ENCODE peak calls at places on chromosomes 11 and 22, in eight cellular contexts. W is epithelial cell of prostate; V is nephron progenitor cell; J is stimulated activated CD4-positive, alpha-beta T cell treated with anti-CD3 and anti-CD28 coated beads, Interleukin-4, amount 100 ng/mL, for 48 hours; X is left cardiac atrium; N is T-cell; R is right atrium auricular region; I is IMR-90. L is an unnamed sample.

GRCh38 chr11:62025429-62026105 is 58.1 kb upstream of the FTH1 start:
- DNase-seq in W (peak; percentile 96), V (no peak), J (peak; percentile 28), X (peak; percentile 81), N (peak; percentile 89), R (peak; percentile 94), I (peak; percentile 91), L (no peak)

GRCh38 chr11:88489030-88489429 is 151.5 kb upstream of the CTSC start:
- DNase-seq in W (no peak), V (no peak), J (no peak), X (no peak), N (no peak), R (no peak), I (peak; percentile 59), L (no peak)

GRCh38 chr11:95308512-95309035 is 77.6 kb upstream of the SESN3 start:
- DNase-seq in W (no peak), V (no peak), J (no peak), X (no peak), N (no peak), R (no peak), I (no peak), L (no peak)

GRCh38 chr11:63445720-63446119 is 45.2 kb downstream of the PLAAT5 start:
- DNase-seq in W (peak; percentile 22), V (no peak), J (peak; percentile 0), X (no peak), N (no peak), R (no peak), I (peak; percentile 42), L (no peak)

GRCh38 chr11:77506857-77507256 is 33.0 kb upstream of the PAK1 start:
- DNase-seq in W (peak; percentile 77), V (no peak), J (no peak), X (no peak), N (no peak), R (no peak), I (no peak), L (no peak)

GRCh38 chr11:1408346-1408745 is 18.6 kb downstream of the BRSK2 start:
- DNase-seq in W (no peak), V (no peak), J (no peak), X (no peak), N (no peak), R (no peak), I (no peak), L (no peak)

GRCh38 chr11:10076458-10077141 is 217.4 kb downstream of the SBF2 start:
- DNase-seq in W (no peak), V (peak; percentile 31), J (peak; percentile 16), X (peak; percentile 51), N (no peak), R (no peak), I (peak; percentile 63), L (peak; percentile 51)

GRCh38 chr11:118928108-118928869 is 2.6 kb upstream of the BCL9L start:
- DNase-seq in W (peak; percentile 83), V (peak; percentile 94), J (peak; percentile 92), X (peak; percentile 90), N (peak; percentile 96), R (peak; percentile 97), I (peak; percentile 92), L (peak; percentile 95)

GRCh38 chr22:43529954-43530863 is 118.4 kb downstream of the MPPED1 start:
- DNase-seq in W (no peak), V (no peak), J (no peak), X (no peak), N (no peak), R (no peak), I (no peak), L (no peak)

GRCh38 chr11:94661444-94661843 is 94.3 kb downstream of the PIWIL4 start:
- DNase-seq in W (no peak), V (no peak), J (no peak), X (no peak), N (no peak), R (no peak), I (no peak), L (no peak)

GRCh38 chr11:117188620-117189081 is 10.1 kb downstream of the SIDT2 start:
- DNase-seq in W (no peak), V (no peak), J (no peak), X (peak; percentile 39), N (no peak), R (no peak), I (no peak), L (no peak)

GRCh38 chr11:111081021-111081511 is 164.5 kb upstream of the POU2AF2 start:
- DNase-seq in W (no peak), V (no peak), J (no peak), X (no peak), N (no peak), R (no peak), I (peak; percentile 7), L (no peak)

GRCh38 chr22:36256474-36256873 is 3.5 kb downstream of the APOL1 start:
- DNase-seq in W (no peak), V (no peak), J (no peak), X (no peak), N (no peak), R (no peak), I (peak; percentile 55), L (no peak)

GRCh38 chr11:67117667-67118058 is 1.4 kb upstream of the KDM2A start:
- DNase-seq in W (no peak), V (peak; percentile 54), J (peak; percentile 30), X (peak; percentile 57), N (peak; percentile 40), R (no peak), I (no peak), L (no peak)

GRCh38 chr11:123653997-123654565 is 343 bp downstream of the SCN3B start:
- DNase-seq in W (no peak), V (peak; percentile 79), J (peak; percentile 25), X (peak; percentile 69), N (peak; percentile 8), R (no peak), I (peak; percentile 34), L (no peak)

GRCh38 chr22:40310081-40310770 is 36.1 kb upstream of the ADSL start:
- DNase-seq in W (no peak), V (no peak), J (no peak), X (no peak), N (no peak), R (no peak), I (peak; percentile 93), L (no peak)

GRCh38 chr11:76336597-76336996 is 44.3 kb downstream of the THAP12 start:
- DNase-seq in W (no peak), V (no peak), J (no peak), X (no peak), N (no peak), R (no peak), I (no peak), L (no peak)

GRCh38 chr11:100867601-100868000 is 180.5 kb downstream of the ARHGAP42 start:
- DNase-seq in W (no peak), V (no peak), J (no peak), X (no peak), N (no peak), R (no peak), I (no peak), L (no peak)

GRCh38 chr11:2541881-2542361 is 97.1 kb downstream of the KCNQ1 start:
- DNase-seq in W (no peak), V (no peak), J (no peak), X (peak; percentile 5), N (no peak), R (no peak), I (no peak), L (no peak)

GRCh38 chr11:77249427-77249826 is 52.1 kb downstream of the GDPD4 start:
- DNase-seq in W (peak; percentile 41), V (no peak), J (no peak), X (no peak), N (no peak), R (no peak), I (peak; percentile 48), L (no peak)

GRCh38 chr11:9756461-9756860 is 92.6 kb downstream of the SWAP70 start:
- DNase-seq in W (peak; percentile 84), V (no peak), J (no peak), X (no peak), N (no peak), R (no peak), I (no peak), L (peak; percentile 35)

GRCh38 chr11:68012044-68012842 is 2.1 kb downstream of the ALDH3B1 start:
- DNase-seq in W (no peak), V (no peak), J (no peak), X (no peak), N (no peak), R (no peak), I (no peak), L (no peak)

GRCh38 chr22:36595154-36595553 is 66.2 kb upstream of the EIF3D start:
- DNase-seq in W (no peak), V (no peak), J (no peak), X (no peak), N (no peak), R (no peak), I (no peak), L (no peak)

GRCh38 chr11:59273008-59273841 is 60.5 kb upstream of the MPEG1 start:
- DNase-seq in W (peak; percentile 68), V (no peak), J (no peak), X (no peak), N (no peak), R (no peak), I (no peak), L (peak; percentile 92)

GRCh38 chr11:12253843-12254281 is 123.5 kb upstream of the PARVA start:
- DNase-seq in W (no peak), V (no peak), J (no peak), X (peak; percentile 8), N (no peak), R (no peak), I (no peak), L (no peak)

GRCh38 chr22:48888466-48889208 is 939.0 kb downstream of the BRD1 start:
- DNase-seq in W (no peak), V (no peak), J (no peak), X (no peak), N (no peak), R (no peak), I (no peak), L (no peak)

GRCh38 chr11:61439615-61440014 is 9.7 kb downstream of the SDHAF2 start:
- DNase-seq in W (no peak), V (no peak), J (no peak), X (no peak), N (no peak), R (no peak), I (no peak), L (no peak)

GRCh38 chr11:73795925-73796632 is 8.4 kb downstream of the MRPL48 start:
- DNase-seq in W (no peak), V (peak; percentile 21), J (no peak), X (peak; percentile 38), N (no peak), R (no peak), I (no peak), L (no peak)

L was measured in NAMALWA.